ENCODE peak calls at places on chromosomes 7 and 10, in ten cellular contexts. P, B, K, D, E, T, H, I, U and Z are unnamed samples.

GRCh38 chr7:108375668-108376067 is 80.6 kb downstream of the NRCAM start:
- DNase-seq in T (no peak), K (no peak), I (no peak), U (no peak), B (no peak), P (no peak), D (no peak), E (no peak), H (no peak), Z (no peak)

GRCh38 chr7:35505031-35505430 is 189.9 kb downstream of the HERPUD2 start:
- DNase-seq in P (peak; percentile 55), D (no peak), B (no peak), H (no peak), U (no peak), E (no peak), T (no peak), I (no peak), K (no peak), Z (no peak)

GRCh38 chr7:129292861-129293260 is 68.0 kb downstream of the AHCYL2 start:
- DNase-seq in B (no peak), D (no peak), H (no peak), T (no peak), P (no peak), U (no peak), I (no peak), E (no peak), K (no peak), Z (no peak)

GRCh38 chr7:106372595-106373318 is 88.0 kb upstream of the NAMPT start:
- DNase-seq in B (no peak), D (no peak), H (no peak), P (no peak), U (no peak), K (no peak), I (no peak), E (no peak), T (no peak), Z (no peak)

GRCh38 chr7:92133133-92133736 is 1.0 kb downstream of the CYP51A1 start:
- DNase-seq in B (no peak), T (peak; percentile 78), U (no peak), H (no peak), E (no peak), P (no peak), D (no peak), I (no peak), K (peak; percentile 5), Z (no peak)

GRCh38 chr7:111090834-111091233 is at the start of gene LRRN3:
- DNase-seq in I (peak; percentile 15), D (no peak), P (no peak), T (no peak), U (peak; percentile 87), E (no peak), B (no peak), K (no peak), H (peak; percentile 63), Z (no peak)

GRCh38 chr7:33725111-33725510 is 180.2 kb upstream of the BMPER start:
- DNase-seq in I (no peak), K (no peak), B (no peak), H (peak; percentile 39), E (no peak), U (no peak), D (no peak), T (no peak), P (no peak), Z (no peak)

GRCh38 chr7:2358968-2359527 is 4.4 kb downstream of the EIF3B start:
- DNase-seq in E (no peak), K (no peak), T (no peak), B (no peak), I (no peak), U (no peak), D (no peak), P (no peak), H (no peak), Z (no peak)

GRCh38 chr7:118517275-118517674 is 292.8 kb downstream of the ANKRD7 start:
- DNase-seq in H (peak; percentile 11), T (no peak), E (no peak), D (no peak), U (no peak), K (no peak), P (no peak), B (no peak), I (no peak), Z (no peak)

GRCh38 chr10:112213836-112214235 is 30.3 kb upstream of the GPAM start:
- DNase-seq in E (no peak), H (no peak), I (no peak), U (no peak), P (no peak), B (no peak), K (no peak), D (no peak), T (no peak), Z (no peak)

GRCh38 chr7:30327813-30328212 is 43.4 kb downstream of the ZNRF2 start:
- DNase-seq in I (no peak), E (no peak), D (no peak), H (no peak), U (no peak), K (no peak), P (no peak), B (no peak), T (no peak), Z (no peak)

GRCh38 chr10:69515699-69516547 is 57.3 kb downstream of the NEUROG3 start:
- DNase-seq in B (peak; percentile 67), E (peak; percentile 68), P (peak; percentile 89), K (peak; percentile 83), T (peak; percentile 62), U (peak; percentile 37), D (peak; percentile 77), H (peak; percentile 78), I (no peak), Z (peak; percentile 71)

GRCh38 chr10:30059209-30060107 is at the start of gene JCAD:
- DNase-seq in H (peak; percentile 85), I (peak; percentile 68), E (peak; percentile 23), P (peak; percentile 91), D (peak; percentile 23), U (no peak), K (peak; percentile 67), T (peak; percentile 41), B (peak; percentile 85), Z (peak; percentile 56)

GRCh38 chr7:116138202-116138801 is 72.0 kb upstream of the TES start:
- DNase-seq in B (peak; percentile 26), H (peak; percentile 77), U (peak; percentile 40), K (peak; percentile 37), I (peak; percentile 22), T (peak; percentile 66), D (no peak), P (peak; percentile 38), E (no peak), Z (peak; percentile 2)